ENCODE peak calls at places on chromosomes 7 and 10, in eight cellular contexts. S, A, G, T, K, D, H and I are unnamed samples.

GRCh38 chr10:470339-471003 is 219.0 kb downstream of the DIP2C start:
- DNase-seq in S (peak; percentile 18), A (no peak), G (peak; percentile 35), T (no peak), K (no peak), D (peak; percentile 47), H (no peak), I (no peak)

GRCh38 chr10:6024334-6024682 is 37.9 kb downstream of the IL2RA start:
- DNase-seq in S (no peak), A (no peak), G (no peak), T (no peak), K (no peak), D (no peak), H (no peak), I (no peak)

GRCh38 chr7:100641463-100641859 is at the start of gene TFR2:
- DNase-seq in S (no peak), A (no peak), G (no peak), T (no peak), K (no peak), D (no peak), H (no peak), I (no peak)

GRCh38 chr7:29469984-29470557 is 93.6 kb upstream of the PRR15 start:
- DNase-seq in S (no peak), A (no peak), G (no peak), T (no peak), K (no peak), D (no peak), H (no peak), I (no peak)

GRCh38 chr10:117455346-117455745 is 80.1 kb upstream of the PDZD8 start:
- DNase-seq in S (no peak), A (no peak), G (no peak), T (no peak), K (no peak), D (no peak), H (no peak), I (no peak)

GRCh38 chr7:138668946-138669345 is 32.2 kb downstream of the SVOPL start:
- DNase-seq in S (no peak), A (no peak), G (no peak), T (no peak), K (no peak), D (no peak), H (no peak), I (no peak)

GRCh38 chr7:128259131-128260056 is 18.3 kb downstream of the LEP start:
- DNase-seq in S (no peak), A (no peak), G (no peak), T (no peak), K (no peak), D (no peak), H (no peak), I (no peak)

GRCh38 chr7:41809487-41810257 is 106.8 kb upstream of the INHBA start:
- DNase-seq in S (no peak), A (peak; percentile 46), G (no peak), T (no peak), K (no peak), D (no peak), H (no peak), I (no peak)

GRCh38 chr10:118439824-118440223 is 97.7 kb upstream of the FAM204A start:
- DNase-seq in S (no peak), A (no peak), G (no peak), T (no peak), K (no peak), D (no peak), H (no peak), I (no peak)

GRCh38 chr10:75939541-75939940 is 508.1 kb downstream of the LRMDA start:
- DNase-seq in S (no peak), A (no peak), G (no peak), T (no peak), K (no peak), D (no peak), H (no peak), I (no peak)

GRCh38 chr7:140146574-140146973 is 30.2 kb downstream of the KDM7A start:
- DNase-seq in S (no peak), A (no peak), G (no peak), T (no peak), K (no peak), D (no peak), H (no peak), I (no peak)

GRCh38 chr10:35546824-35547225 is 58.3 kb upstream of the GJD4 start:
- DNase-seq in S (no peak), A (peak; percentile 67), G (no peak), T (no peak), K (no peak), D (no peak), H (peak; percentile 67), I (no peak)

GRCh38 chr7:92763636-92764423 is 72.5 kb downstream of the CDK6 start:
- DNase-seq in S (peak; percentile 84), A (no peak), G (no peak), T (no peak), K (no peak), D (no peak), H (no peak), I (no peak)

GRCh38 chr7:31323101-31323500 is 17.4 kb downstream of the NEUROD6 start:
- DNase-seq in S (no peak), A (no peak), G (no peak), T (no peak), K (no peak), D (no peak), H (no peak), I (no peak)

GRCh38 chr7:31320675-31321074 is 19.9 kb downstream of the NEUROD6 start:
- DNase-seq in S (no peak), A (no peak), G (no peak), T (no peak), K (no peak), D (no peak), H (no peak), I (no peak)

GRCh38 chr7:31327071-31327470 is 13.5 kb downstream of the NEUROD6 start:
- DNase-seq in S (peak; percentile 38), A (no peak), G (no peak), T (no peak), K (no peak), D (no peak), H (no peak), I (no peak)

GRCh38 chr7:31326416-31326815 is 14.1 kb downstream of the NEUROD6 start:
- DNase-seq in S (no peak), A (no peak), G (no peak), T (no peak), K (no peak), D (no peak), H (no peak), I (no peak)
- TF ChIP-seq CTCF in S (no peak), A (no peak), G (no peak), T (no peak), K (no peak), D (no peak), H (no peak), I (no peak)

GRCh38 chr7:26782501-26782900 is 81.9 kb downstream of the SKAP2 start:
- DNase-seq in S (no peak), A (no peak), G (no peak), T (no peak), K (no peak), D (no peak), H (no peak), I (no peak)

GRCh38 chr7:26779978-26780595 is 84.3 kb downstream of the SKAP2 start:
- DNase-seq in S (no peak), A (no peak), G (no peak), T (no peak), K (no peak), D (no peak), H (no peak), I (no peak)

DNA sequence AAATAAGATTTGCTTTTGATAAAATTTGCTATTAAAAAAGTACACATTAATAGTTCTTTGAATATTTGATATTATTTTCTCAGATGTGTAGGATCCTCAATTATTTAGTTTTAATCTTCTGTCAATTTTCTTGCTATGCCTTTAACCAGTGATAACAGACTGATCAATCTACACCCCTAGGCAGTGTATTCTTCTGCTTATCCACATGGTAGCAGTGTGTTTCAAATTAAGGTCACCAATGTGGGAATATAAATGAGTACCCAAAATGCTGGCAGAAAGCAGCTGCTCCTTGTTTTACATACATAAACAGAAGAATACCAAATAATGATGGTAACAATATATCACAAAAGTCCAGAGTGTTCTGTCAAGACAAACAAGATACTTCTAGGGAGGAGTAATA is 87.0 kb downstream of the SKAP2 start:
- DNase-seq in S (no peak), A (no peak), G (no peak), T (no peak), K (no peak), D (no peak), H (no peak), I (no peak)
- TF ChIP-seq CTCF in S (peak; percentile 35), A (no peak), G (no peak), T (no peak), K (no peak), D (no peak), H (no peak), I (no peak)

DNA sequence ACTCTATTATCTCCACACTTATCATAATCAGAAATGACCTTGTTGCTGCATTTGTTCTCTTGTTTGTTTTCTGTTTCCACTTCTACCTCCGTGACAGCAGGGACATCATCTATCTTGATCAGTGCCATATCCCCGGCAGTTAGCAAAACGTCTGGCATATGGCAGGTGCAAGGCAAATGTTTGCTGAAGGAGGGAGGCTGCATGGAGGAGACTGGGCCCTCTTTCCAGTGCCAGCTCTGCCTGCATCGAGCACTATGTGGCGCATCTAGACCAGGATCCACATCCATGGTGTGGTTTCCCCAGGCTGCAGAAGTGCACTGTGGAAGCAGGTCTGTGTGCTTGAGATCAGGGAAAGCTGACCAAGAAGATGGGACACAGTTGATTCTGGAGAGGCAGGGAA is 181.2 kb downstream of the KCNMA1 start:
- DNase-seq in S (no peak), A (no peak), G (no peak), T (no peak), K (no peak), D (no peak), H (no peak), I (no peak)
- TF ChIP-seq CTCF in S (no peak), A (peak; percentile 25), G (no peak), T (no peak), K (no peak), D (no peak), H (peak; percentile 2), I (no peak)

DNA sequence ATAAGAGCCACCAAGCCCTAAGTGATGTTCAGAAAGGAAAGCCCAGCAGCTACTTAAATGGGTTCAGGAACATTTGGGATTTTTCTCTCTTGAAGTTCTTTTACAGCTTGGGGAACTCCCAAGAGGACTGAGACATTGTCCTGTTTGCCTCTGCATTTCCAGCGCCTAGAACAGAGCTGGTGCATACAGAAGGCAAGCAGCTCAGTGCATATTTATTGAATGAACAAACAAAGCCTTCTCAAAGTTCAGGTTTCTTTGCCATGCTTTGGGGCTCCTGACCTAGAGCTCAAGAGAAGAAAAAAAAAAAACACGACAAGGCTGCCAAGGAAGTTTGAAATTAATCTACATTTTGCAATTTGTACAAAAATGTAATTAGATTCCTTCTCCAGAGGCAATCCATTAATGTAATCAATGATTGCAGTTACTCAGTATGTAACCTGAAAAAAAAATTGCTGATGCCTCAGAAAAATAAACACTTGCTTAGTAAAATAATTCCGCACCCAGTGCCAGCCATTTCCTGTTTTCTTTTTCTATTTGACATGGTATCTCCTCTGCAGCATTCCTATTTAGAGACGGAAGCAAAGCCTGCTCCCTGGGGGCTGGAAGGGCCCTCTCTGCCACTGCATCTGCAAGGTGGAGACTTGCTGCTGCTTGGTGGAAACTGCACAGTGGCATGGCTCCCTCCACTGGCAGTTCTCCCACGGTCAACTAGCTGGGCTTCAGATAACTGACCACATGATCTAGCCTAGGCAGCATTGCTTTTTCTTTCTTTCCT is 157.3 kb downstream of the TMEM178B start:
- DNase-seq in S (peak; percentile 58), A (no peak), G (no peak), T (peak; percentile 29), K (no peak), D (no peak), H (no peak), I (no peak)
- TF ChIP-seq CTCF in S (peak; percentile 63), A (no peak), G (no peak), T (peak; percentile 26), K (no peak), D (no peak), H (no peak), I (peak; percentile 12)